ENCODE peak calls at places on chromosomes 6 and 20, in seven cellular contexts. One of them, this sample, is unnamed.

GRCh38 chr20:62358171-62358719 is 8.9 kb downstream of the LAMA5 start:
- DNase-seq in H9: no peak
- DNase-seq in breast epithelium: no peak
- DNase-seq in fibroblast of the aortic adventitia: no peak
- DNase-seq in AG04449: no peak
- DNase-seq in uterus: peak
- DNase-seq in fibroblast of pulmonary artery: no peak
- DNase-seq in this sample: no peak

GRCh38 chr20:42544926-42545325 is 644.8 kb downstream of the PTPRT start:
- DNase-seq in uterus: no peak
- DNase-seq in breast epithelium: peak
- DNase-seq in fibroblast of the aortic adventitia: no peak
- DNase-seq in fibroblast of pulmonary artery: no peak
- DNase-seq in H9: no peak
- DNase-seq in AG04449: no peak
- DNase-seq in this sample: no peak

GRCh38 chr6:98845201-98846020 is 11.0 kb downstream of the POU3F2 start:
- DNase-seq in fibroblast of pulmonary artery: peak
- DNase-seq in breast epithelium: peak
- DNase-seq in uterus: peak
- DNase-seq in AG04449: peak
- DNase-seq in fibroblast of the aortic adventitia: peak
- DNase-seq in H9: peak
- DNase-seq in this sample: peak

GRCh38 chr6:147648936-147649335 is 140.4 kb downstream of the SAMD5 start:
- DNase-seq in AG04449: peak
- DNase-seq in fibroblast of the aortic adventitia: no peak
- DNase-seq in H9: no peak
- DNase-seq in breast epithelium: no peak
- DNase-seq in uterus: no peak
- DNase-seq in fibroblast of pulmonary artery: no peak
- DNase-seq in this sample: no peak

GRCh38 chr6:6968357-6968730 is 139.4 kb upstream of the RREB1 start:
- DNase-seq in H9: no peak
- DNase-seq in fibroblast of the aortic adventitia: no peak
- DNase-seq in breast epithelium: no peak
- DNase-seq in uterus: no peak
- DNase-seq in fibroblast of pulmonary artery: no peak
- DNase-seq in AG04449: no peak
- DNase-seq in this sample: no peak

GRCh38 chr6:111367393-111368088 is 115.5 kb downstream of the REV3L start:
- DNase-seq in fibroblast of pulmonary artery: peak
- DNase-seq in uterus: no peak
- DNase-seq in AG04449: no peak
- DNase-seq in fibroblast of the aortic adventitia: peak
- DNase-seq in breast epithelium: no peak
- DNase-seq in H9: no peak
- DNase-seq in this sample: no peak

GRCh38 chr20:48846516-48847492 is 19.0 kb upstream of the PREX1 start:
- DNase-seq in fibroblast of the aortic adventitia: peak
- DNase-seq in AG04449: no peak
- DNase-seq in uterus: no peak
- DNase-seq in fibroblast of pulmonary artery: peak
- DNase-seq in H9: peak
- DNase-seq in breast epithelium: no peak
- DNase-seq in this sample: peak

GRCh38 chr6:108666656-108667260 is 106.0 kb downstream of the FOXO3 start:
- DNase-seq in fibroblast of pulmonary artery: no peak
- DNase-seq in uterus: no peak
- DNase-seq in breast epithelium: no peak
- DNase-seq in AG04449: no peak
- DNase-seq in fibroblast of the aortic adventitia: no peak
- DNase-seq in H9: no peak
- DNase-seq in this sample: no peak

GRCh38 chr20:19073584-19074198 is 138.8 kb upstream of the SLC24A3 start:
- DNase-seq in fibroblast of pulmonary artery: no peak
- DNase-seq in H9: peak
- DNase-seq in uterus: no peak
- DNase-seq in AG04449: no peak
- DNase-seq in breast epithelium: no peak
- DNase-seq in fibroblast of the aortic adventitia: no peak
- DNase-seq in this sample: peak

GRCh38 chr6:126812651-126813050 is 305.8 kb upstream of the RSPO3 start:
- DNase-seq in fibroblast of pulmonary artery: peak
- DNase-seq in uterus: no peak
- DNase-seq in AG04449: no peak
- DNase-seq in H9: no peak
- DNase-seq in breast epithelium: no peak
- DNase-seq in fibroblast of the aortic adventitia: peak
- DNase-seq in this sample: no peak

GRCh38 chr6:145349950-145350510 is 385.3 kb downstream of the EPM2A start:
- DNase-seq in AG04449: no peak
- DNase-seq in fibroblast of pulmonary artery: no peak
- DNase-seq in H9: no peak
- DNase-seq in breast epithelium: no peak
- DNase-seq in uterus: no peak
- DNase-seq in fibroblast of the aortic adventitia: no peak
- DNase-seq in this sample: no peak

GRCh38 chr20:60976913-60977312 is 275.1 kb upstream of the CDH4 start:
- DNase-seq in AG04449: no peak
- DNase-seq in fibroblast of the aortic adventitia: no peak
- DNase-seq in H9: no peak
- DNase-seq in fibroblast of pulmonary artery: no peak
- DNase-seq in uterus: no peak
- DNase-seq in breast epithelium: no peak
- DNase-seq in this sample: no peak

GRCh38 chr20:32578840-32579239 is 6.3 kb downstream of the NOL4L start:
- DNase-seq in uterus: no peak
- DNase-seq in fibroblast of the aortic adventitia: no peak
- DNase-seq in AG04449: no peak
- DNase-seq in H9: no peak
- DNase-seq in fibroblast of pulmonary artery: no peak
- DNase-seq in breast epithelium: no peak
- DNase-seq in this sample: no peak

GRCh38 chr6:142868917-142869316 is 76.1 kb downstream of the HIVEP2 start:
- DNase-seq in breast epithelium: no peak
- DNase-seq in H9: no peak
- DNase-seq in fibroblast of pulmonary artery: peak
- DNase-seq in uterus: no peak
- DNase-seq in fibroblast of the aortic adventitia: peak
- DNase-seq in AG04449: no peak
- DNase-seq in this sample: no peak

GRCh38 chr6:108621117-108621516 is 60.4 kb downstream of the FOXO3 start:
- DNase-seq in breast epithelium: no peak
- DNase-seq in fibroblast of pulmonary artery: peak
- DNase-seq in uterus: no peak
- DNase-seq in fibroblast of the aortic adventitia: peak
- DNase-seq in AG04449: peak
- DNase-seq in H9: no peak
- DNase-seq in this sample: no peak

GRCh38 chr20:59469266-59470252 is 134.8 kb upstream of the PHACTR3 start:
- DNase-seq in uterus: no peak
- DNase-seq in AG04449: no peak
- DNase-seq in H9: peak
- DNase-seq in breast epithelium: no peak
- DNase-seq in fibroblast of the aortic adventitia: no peak
- DNase-seq in fibroblast of pulmonary artery: no peak
- DNase-seq in this sample: peak

GRCh38 chr6:157962601-157963084 is 19.0 kb upstream of the SYNJ2 start:
- DNase-seq in breast epithelium: no peak
- DNase-seq in AG04449: no peak
- DNase-seq in fibroblast of the aortic adventitia: peak
- DNase-seq in uterus: no peak
- DNase-seq in fibroblast of pulmonary artery: peak
- DNase-seq in H9: no peak
- DNase-seq in this sample: no peak

GRCh38 chr6:70957284-70957617 is 391 bp upstream of the B3GAT2 start:
- DNase-seq in uterus: no peak
- DNase-seq in AG04449: no peak
- DNase-seq in breast epithelium: no peak
- DNase-seq in fibroblast of pulmonary artery: no peak
- DNase-seq in fibroblast of the aortic adventitia: no peak
- DNase-seq in H9: no peak
- DNase-seq in this sample: no peak

DNA sequence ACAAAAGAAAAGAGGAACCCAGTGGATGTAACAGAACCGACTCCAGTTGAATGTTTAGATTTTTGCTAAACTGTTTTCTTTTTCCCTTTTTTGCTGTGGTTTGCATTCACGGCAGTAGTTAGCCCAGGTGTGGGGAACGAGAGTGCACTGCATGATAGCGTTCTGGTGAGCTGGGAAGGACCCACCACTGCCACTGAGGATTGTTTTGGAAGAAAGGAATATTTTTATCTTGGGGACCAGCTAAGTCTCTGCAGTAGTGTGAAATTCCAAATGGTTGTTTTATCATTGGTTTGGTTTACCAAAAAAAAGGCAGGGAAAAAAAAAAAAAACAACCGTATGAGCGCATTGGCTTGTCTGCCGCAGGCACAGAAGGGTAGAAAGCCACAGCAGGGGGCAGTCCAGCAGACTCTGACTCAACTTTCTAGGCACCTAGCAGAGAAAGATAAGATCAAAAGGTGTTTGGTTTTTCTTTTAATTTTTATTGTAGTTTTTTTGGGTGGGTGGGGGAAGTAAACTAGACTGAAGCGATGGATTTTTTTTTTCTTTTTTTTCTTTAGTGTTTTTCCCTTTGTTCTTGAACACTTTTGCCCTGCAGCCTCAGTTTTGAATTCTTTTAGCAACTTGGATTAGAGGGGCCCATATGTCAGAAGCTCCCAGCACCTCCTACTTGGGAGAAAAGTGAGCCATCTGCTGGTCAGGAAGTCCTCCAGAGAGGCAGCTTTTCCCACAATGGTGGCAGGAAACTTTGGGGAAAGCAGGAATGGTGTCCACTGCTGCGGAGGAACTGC is 13.5 kb upstream of the RAB5IF start:
- DNase-seq in fibroblast of the aortic adventitia: peak
- DNase-seq in fibroblast of pulmonary artery: peak
- DNase-seq in H9: peak
- DNase-seq in AG04449: no peak
- DNase-seq in uterus: peak
- DNase-seq in breast epithelium: no peak
- DNase-seq in this sample: no peak
- TF ChIP-seq CTCF in fibroblast of the aortic adventitia: peak
- TF ChIP-seq CTCF in fibroblast of pulmonary artery: peak
- TF ChIP-seq CTCF in H9: peak
- TF ChIP-seq CTCF in AG04449: peak
- TF ChIP-seq CTCF in uterus: peak
- TF ChIP-seq CTCF in breast epithelium: peak
- TF ChIP-seq CTCF in this sample: peak

GRCh38 chr6:38012573-38012972 is 193.0 kb downstream of the ZFAND3 start:
- DNase-seq in uterus: no peak
- DNase-seq in H9: no peak
- DNase-seq in fibroblast of pulmonary artery: peak
- DNase-seq in fibroblast of the aortic adventitia: peak
- DNase-seq in AG04449: no peak
- DNase-seq in breast epithelium: no peak
- DNase-seq in this sample: peak
- TF ChIP-seq CTCF in uterus: peak
- TF ChIP-seq CTCF in H9: peak
- TF ChIP-seq CTCF in fibroblast of pulmonary artery: peak
- TF ChIP-seq CTCF in fibroblast of the aortic adventitia: peak
- TF ChIP-seq CTCF in AG04449: peak
- TF ChIP-seq CTCF in breast epithelium: peak
- TF ChIP-seq CTCF in this sample: peak

GRCh38 chr6:128135325-128135724 is 234.5 kb upstream of the THEMIS start:
- DNase-seq in fibroblast of the aortic adventitia: no peak
- DNase-seq in breast epithelium: no peak
- DNase-seq in fibroblast of pulmonary artery: no peak
- DNase-seq in uterus: no peak
- DNase-seq in AG04449: no peak
- DNase-seq in H9: no peak
- DNase-seq in this sample: no peak

GRCh38 chr6:128144320-128144719 is 243.5 kb upstream of the THEMIS start:
- DNase-seq in breast epithelium: no peak
- DNase-seq in uterus: no peak
- DNase-seq in fibroblast of the aortic adventitia: no peak
- DNase-seq in AG04449: no peak
- DNase-seq in fibroblast of pulmonary artery: no peak
- DNase-seq in H9: no peak
- DNase-seq in this sample: no peak

GRCh38 chr6:128138694-128139093 is 237.8 kb upstream of the THEMIS start:
- DNase-seq in AG04449: no peak
- DNase-seq in uterus: no peak
- DNase-seq in fibroblast of pulmonary artery: no peak
- DNase-seq in fibroblast of the aortic adventitia: no peak
- DNase-seq in breast epithelium: no peak
- DNase-seq in H9: no peak
- DNase-seq in this sample: no peak

DNA sequence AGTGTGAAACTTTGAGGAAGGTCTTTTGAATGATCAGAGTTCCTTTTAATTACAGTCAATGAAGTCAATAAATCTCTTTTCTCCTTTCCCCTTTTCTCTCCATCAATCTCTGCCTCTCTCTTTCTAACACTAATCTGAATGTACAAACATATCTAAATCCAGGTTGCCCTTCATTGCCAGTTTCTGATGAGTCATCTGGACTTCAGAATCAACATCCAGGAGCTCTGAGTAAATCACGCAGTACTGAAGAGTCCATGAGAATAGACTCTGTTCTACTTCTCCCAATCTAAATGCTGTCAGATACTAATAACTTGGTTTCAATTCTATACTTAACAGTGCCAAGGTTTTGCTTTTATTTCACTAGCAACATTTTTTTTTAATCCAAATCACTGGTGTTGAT is 238.7 kb upstream of the THEMIS start:
- DNase-seq in uterus: no peak
- DNase-seq in AG04449: no peak
- DNase-seq in breast epithelium: no peak
- DNase-seq in H9: no peak
- DNase-seq in fibroblast of the aortic adventitia: peak
- DNase-seq in fibroblast of pulmonary artery: peak
- DNase-seq in this sample: no peak
- TF ChIP-seq CTCF in uterus: no peak
- TF ChIP-seq CTCF in AG04449: no peak
- TF ChIP-seq CTCF in breast epithelium: no peak
- TF ChIP-seq CTCF in H9: no peak
- TF ChIP-seq CTCF in fibroblast of the aortic adventitia: no peak
- TF ChIP-seq CTCF in fibroblast of pulmonary artery: no peak
- TF ChIP-seq CTCF in this sample: no peak

DNA sequence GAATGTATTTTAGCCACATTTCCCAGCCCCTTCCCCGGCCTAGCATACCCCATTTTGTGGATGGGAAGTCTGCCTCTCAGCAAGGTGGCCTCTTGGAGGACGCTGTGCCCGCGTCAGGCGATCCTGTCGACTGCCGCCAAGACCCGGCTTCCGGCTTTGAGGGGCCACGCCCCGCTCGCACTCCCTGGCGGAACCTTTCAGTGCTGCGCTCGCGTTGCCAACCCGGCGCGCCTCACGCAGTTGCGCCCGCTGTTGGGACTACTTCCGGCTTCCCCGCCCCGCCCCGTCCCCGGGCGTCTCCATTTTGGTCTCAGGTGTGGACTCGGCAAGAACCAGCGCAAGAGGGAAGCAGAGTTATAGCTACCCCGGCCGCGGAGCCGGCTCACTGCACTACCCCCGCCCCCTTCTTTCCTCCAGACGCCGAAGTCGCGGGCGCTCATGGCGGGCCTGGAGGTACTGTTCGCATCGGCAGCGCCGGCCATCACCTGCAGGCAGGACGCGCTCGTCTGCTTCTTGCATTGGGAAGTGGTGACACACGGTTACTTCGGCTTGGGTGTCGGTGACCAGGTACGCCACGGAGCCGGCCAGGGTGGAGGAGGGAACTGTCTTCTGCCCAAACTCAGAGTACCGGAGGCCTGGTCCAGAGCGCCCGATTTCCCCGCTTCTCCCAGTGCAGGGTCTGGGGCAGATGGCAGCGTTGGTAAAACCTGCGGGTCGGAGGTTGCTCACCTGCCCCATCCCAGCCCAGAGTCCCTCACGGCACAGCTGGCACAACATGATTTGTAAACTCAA is at the start of gene PSMF1:
- DNase-seq in fibroblast of pulmonary artery: peak
- DNase-seq in fibroblast of the aortic adventitia: peak
- DNase-seq in breast epithelium: peak
- DNase-seq in H9: peak
- DNase-seq in uterus: peak
- DNase-seq in AG04449: peak
- DNase-seq in this sample: peak
- TF ChIP-seq CTCF in fibroblast of pulmonary artery: no peak
- TF ChIP-seq CTCF in fibroblast of the aortic adventitia: no peak
- TF ChIP-seq CTCF in breast epithelium: peak
- TF ChIP-seq CTCF in H9: peak
- TF ChIP-seq CTCF in uterus: peak
- TF ChIP-seq CTCF in AG04449: no peak
- TF ChIP-seq CTCF in this sample: no peak

This sample was measured in neural crest cell.